ENCODE peak calls at places on chromosomes 2 and 18, in four cellular contexts. H is NCI-H1092 treated with DMSO at 0.1 percent for 48 hours; U is stimulated activated CD8-positive, alpha-beta memory T cell treated with anti-CD3 and anti-CD28 coated beads, Interleukin-2, amount 100 ng/mL, for 1 hour; C is activated CD8-positive, alpha-beta memory T cell treated with anti-CD3 and anti-CD28 coated beads, Interleukin-2, amount 50 U/mL, for 48 hours. N is an unnamed sample.

GRCh38 chr2:137151731-137152130 is 386.4 kb downstream of the THSD7B start:
- DNase-seq in U (no peak), H (no peak), C (no peak), N (no peak)

GRCh38 chr2:15355386-15355785 is 205.7 kb downstream of the NBAS start:
- DNase-seq in U (no peak), H (no peak), C (no peak), N (no peak)

GRCh38 chr2:217489145-217489960 is 513.4 kb downstream of the TNS1 start:
- DNase-seq in U (no peak), C (no peak), H (no peak), N (no peak)

GRCh38 chr2:228649447-228649846 is 468.0 kb upstream of the SPHKAP start:
- DNase-seq in U (no peak), C (no peak), H (no peak), N (no peak)

GRCh38 chr2:176130917-176131616 is 1.6 kb downstream of the HOXD8 start:
- DNase-seq in C (peak), U (no peak), H (no peak), N (no peak)

GRCh38 chr2:95314964-95315611 is 17.9 kb downstream of the KCNIP3 start:
- DNase-seq in H (no peak), U (no peak), C (no peak), N (peak)

GRCh38 chr18:40222736-40223135 is 1732.3 kb upstream of the PIK3C3 start:
- DNase-seq in C (no peak), U (no peak), H (no peak), N (no peak)

GRCh38 chr18:41266616-41267015 is 688.4 kb upstream of the PIK3C3 start:
- DNase-seq in H (no peak), U (no peak), C (no peak), N (no peak)

GRCh38 chr18:24539866-24540604 is 79.6 kb downstream of the HRH4 start:
- DNase-seq in H (no peak), C (no peak), U (no peak), N (no peak)

GRCh38 chr2:203341741-203342310 is 13.6 kb downstream of the ABI2 start:
- DNase-seq in H (no peak), C (no peak), U (no peak), N (no peak)

GRCh38 chr2:155308367-155309009 is 610.0 kb downstream of the KCNJ3 start:
- DNase-seq in U (no peak), C (no peak), H (no peak), N (no peak)

GRCh38 chr2:101476605-101477208 is 1.8 kb upstream of the RFX8 start:
- DNase-seq in U (no peak), H (no peak), C (no peak), N (no peak)